ENCODE peak calls at places on chromosome 18, in eight cellular contexts. E is A549, G is sigmoid colon, Q is H54, K is tibial nerve, O is gastrocnemius medialis, X is IMR-90, T is GM12892. S is an unnamed sample.

GRCh38 chr18:21074336-21075323 is 37.0 kb downstream of the ROCK1 start:
- DNase-seq in O (no peak), G (no peak), E (no peak), Q (no peak), T (no peak), K (no peak), X (no peak), S (no peak)

GRCh38 chr18:23228102-23229051 is 93.1 kb downstream of the CABLES1 start:
- DNase-seq in G (no peak), T (no peak), X (peak; percentile 75), O (no peak), Q (no peak), E (no peak), K (no peak), S (no peak)

GRCh38 chr18:57913686-57914085 is 110.6 kb upstream of the ATP8B1 start:
- DNase-seq in X (no peak), G (no peak), E (no peak), O (no peak), Q (no peak), K (no peak), T (no peak), S (no peak)

GRCh38 chr18:50749421-50749820 is 70.4 kb downstream of the MRO start:
- DNase-seq in E (no peak), Q (no peak), O (no peak), T (no peak), X (no peak), K (no peak), G (no peak), S (no peak)

GRCh38 chr18:60809937-60810336 is 437.4 kb upstream of the MC4R start:
- DNase-seq in E (no peak), T (no peak), O (no peak), Q (no peak), K (no peak), X (no peak), G (no peak), S (no peak)

GRCh38 chr18:52343138-52343537 is 3.1 kb downstream of the DCC start:
- DNase-seq in O (no peak), G (no peak), T (no peak), X (peak; percentile 2), K (no peak), Q (no peak), E (peak; percentile 29), S (no peak)

GRCh38 chr18:13492314-13492713 is 234.0 kb downstream of the FAM210A start:
- DNase-seq in E (no peak), X (no peak), Q (no peak), O (no peak), K (no peak), G (no peak), T (no peak), S (no peak)

GRCh38 chr18:36352384-36352783 is 54.9 kb downstream of the FHOD3 start:
- DNase-seq in T (no peak), Q (peak; percentile 41), K (no peak), G (no peak), E (peak; percentile 16), X (peak; percentile 95), O (no peak), S (no peak)

DNA sequence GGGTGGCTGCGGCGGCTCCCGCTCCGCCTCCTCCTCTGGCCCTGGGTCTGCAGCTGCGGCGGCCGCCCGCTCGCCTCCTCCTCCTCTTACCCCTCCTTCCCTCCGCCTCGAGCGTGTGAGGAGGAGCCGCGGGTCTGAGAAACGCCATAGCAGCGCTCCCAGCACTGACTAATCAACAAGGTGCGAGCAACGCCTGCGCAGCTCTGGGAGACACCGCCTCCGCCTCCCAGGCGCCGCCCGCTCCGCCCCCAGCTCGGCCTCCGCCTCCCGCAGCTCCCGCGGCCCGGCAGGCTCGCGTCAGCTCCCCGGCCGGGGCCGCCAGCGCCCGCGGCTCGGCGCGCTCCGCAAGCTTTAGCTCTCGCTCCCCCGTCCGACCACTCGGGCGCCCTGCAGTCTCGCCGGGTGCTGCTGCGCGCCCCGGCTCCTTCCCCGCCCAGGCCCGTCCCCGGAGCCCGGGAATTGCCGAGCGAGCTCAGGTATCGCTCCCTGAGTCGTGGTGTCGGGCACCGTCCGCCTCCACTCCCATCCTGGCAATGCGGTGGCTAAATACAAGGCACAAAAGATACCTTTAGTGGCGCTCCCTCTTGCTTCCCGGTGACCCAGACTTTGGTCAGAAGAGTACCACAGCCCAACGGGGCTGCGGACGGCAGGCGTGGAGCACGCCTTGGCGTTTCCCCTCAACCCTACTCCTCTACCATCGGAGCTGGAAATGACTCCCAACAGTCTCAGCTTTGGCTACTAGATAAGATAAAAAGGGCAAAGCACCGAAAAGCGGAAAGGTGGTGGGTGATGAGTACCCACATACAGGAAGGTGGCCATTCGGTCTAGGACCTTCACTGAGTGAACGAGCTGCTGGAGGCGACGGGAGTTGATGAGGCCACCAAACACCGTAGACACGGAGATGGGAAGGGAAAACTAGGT is at the start of gene GAREM1:
- DNase-seq in K (peak; percentile 91), G (peak; percentile 98), O (peak; percentile 95), E (peak; percentile 92), T (peak; percentile 79), Q (peak; percentile 75), X (peak; percentile 98), S (peak; percentile 88)
- TF ChIP-seq POLR2A in K (peak; percentile 96), G (peak; percentile 47), O (peak; percentile 97), E (peak; percentile 73), T (no peak), Q (no peak), X (peak; percentile 70), S (no peak)

GRCh38 chr18:48975221-48975816 is 24.6 kb upstream of the SMAD7 start:
- DNase-seq in G (no peak), T (no peak), E (no peak), Q (no peak), K (no peak), X (no peak), O (no peak), S (no peak)

GRCh38 chr18:48974304-48975220 is 23.8 kb upstream of the SMAD7 start:
- DNase-seq in O (no peak), G (no peak), T (no peak), X (no peak), E (no peak), K (no peak), Q (no peak), S (no peak)

GRCh38 chr18:48973731-48974130 is 23.0 kb upstream of the SMAD7 start:
- DNase-seq in K (no peak), X (peak; percentile 23), E (no peak), Q (no peak), T (no peak), G (no peak), O (no peak), S (no peak)

GRCh38 chr18:48977914-48978313 is 27.1 kb upstream of the SMAD7 start:
- DNase-seq in K (no peak), E (no peak), O (no peak), G (no peak), T (no peak), Q (no peak), X (no peak), S (no peak)

DNA sequence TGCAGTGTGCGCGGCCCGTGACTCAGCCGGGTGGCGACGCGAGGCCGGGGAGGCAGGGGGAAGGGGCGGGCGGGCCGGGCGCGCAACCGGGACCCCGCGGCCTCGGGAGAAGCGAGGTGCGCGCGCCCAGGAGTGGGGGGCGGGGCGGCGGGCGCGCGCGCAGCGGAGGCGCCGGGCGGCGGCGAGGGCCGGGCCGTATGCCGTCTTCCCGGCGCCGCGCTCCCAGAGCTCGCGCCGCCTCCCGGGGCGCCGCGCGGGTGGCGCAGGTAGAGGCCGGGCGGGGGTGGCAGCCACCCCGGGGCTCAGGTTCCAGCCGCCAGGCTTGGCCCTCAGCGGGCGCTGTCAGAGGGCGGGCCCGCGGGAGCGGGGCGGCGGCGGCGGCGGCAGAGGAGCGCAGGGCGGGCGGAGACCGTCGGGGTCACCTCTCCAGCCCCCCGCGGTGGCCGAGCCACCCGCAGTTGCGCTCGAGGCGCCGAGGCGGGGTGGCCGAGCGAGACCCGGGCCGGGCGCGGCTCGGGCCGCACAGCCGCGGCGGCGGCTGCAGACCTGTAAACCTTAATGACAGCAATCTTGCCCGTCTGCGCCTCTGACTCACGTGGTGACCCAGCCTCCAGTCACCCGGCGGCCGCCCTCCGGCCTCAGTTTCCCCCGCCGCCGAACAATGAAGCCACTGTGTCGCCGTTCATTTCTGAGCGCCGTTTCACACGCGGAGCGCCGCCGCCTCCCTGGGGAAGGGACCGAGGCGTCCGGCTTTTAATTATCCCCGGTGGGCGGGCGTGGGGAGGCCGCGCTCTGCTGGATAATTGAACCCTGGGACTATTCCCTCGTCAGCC is 25.3 kb upstream of the SMAD7 start:
- DNase-seq in O (peak; percentile 37), T (peak; percentile 77), X (peak; percentile 57), G (no peak), Q (peak; percentile 95), K (no peak), E (peak; percentile 62), S (peak; percentile 79)
- TF ChIP-seq POLR2A in O (peak; percentile 80), T (no peak), X (peak; percentile 40), G (no peak), Q (no peak), K (no peak), E (no peak), S (no peak)

GRCh38 chr18:6414118-6414722 is 491 bp downstream of the L3MBTL4 start:
- DNase-seq in E (no peak), T (peak; percentile 83), X (no peak), O (peak; percentile 7), G (peak; percentile 80), K (peak; percentile 36), Q (no peak), S (peak; percentile 76)

GRCh38 chr18:6411367-6411766 is 3.3 kb downstream of the L3MBTL4 start:
- DNase-seq in G (no peak), O (no peak), T (no peak), X (no peak), Q (no peak), E (no peak), K (no peak), S (no peak)

GRCh38 chr18:6413554-6414117 is 1.1 kb downstream of the L3MBTL4 start:
- DNase-seq in E (no peak), O (no peak), X (no peak), G (no peak), K (peak; percentile 12), Q (no peak), T (no peak), S (no peak)

GRCh38 chr18:6412933-6413472 is 1.7 kb downstream of the L3MBTL4 start:
- DNase-seq in O (no peak), T (no peak), E (no peak), K (no peak), X (no peak), G (no peak), Q (no peak), S (no peak)

DNA sequence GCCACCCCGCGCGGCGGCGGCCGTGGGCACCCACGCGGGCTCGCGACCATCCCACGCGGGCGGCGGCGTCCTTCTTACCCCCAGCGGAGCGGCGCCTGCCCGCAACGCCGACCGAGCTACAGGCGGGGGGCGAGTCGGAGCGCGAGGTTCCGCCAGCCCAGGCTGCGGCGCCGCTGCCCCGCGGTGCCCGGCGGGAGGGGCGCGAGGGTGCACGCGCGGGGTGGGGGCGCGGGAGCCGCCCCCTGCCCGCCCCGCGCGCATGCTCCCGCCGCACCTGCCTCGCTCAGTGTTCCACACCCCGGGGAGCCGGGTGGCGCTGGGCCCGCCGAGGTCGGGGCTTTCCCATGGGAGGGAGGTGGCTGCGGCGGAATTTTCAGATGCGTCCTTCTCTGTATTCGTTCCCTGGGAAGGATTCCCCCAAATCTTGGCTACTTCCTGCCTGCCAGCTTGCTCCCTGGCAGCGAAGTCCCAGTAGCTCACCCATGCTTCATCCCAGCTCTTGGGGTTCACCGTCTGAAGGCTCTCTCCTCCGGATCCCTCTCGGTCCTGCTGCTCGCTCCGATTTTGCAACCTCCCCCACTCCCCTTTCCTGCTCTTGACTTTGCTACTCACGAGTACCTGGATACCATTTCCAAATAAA is at the start of gene L3MBTL4:
- DNase-seq in T (peak; percentile 53), X (no peak), G (peak; percentile 64), Q (peak; percentile 26), K (peak; percentile 7), E (no peak), O (no peak), S (peak; percentile 24)
- TF ChIP-seq POLR2A in T (no peak), X (no peak), G (no peak), Q (no peak), K (peak; percentile 45), E (no peak), O (no peak), S (no peak)

DNA sequence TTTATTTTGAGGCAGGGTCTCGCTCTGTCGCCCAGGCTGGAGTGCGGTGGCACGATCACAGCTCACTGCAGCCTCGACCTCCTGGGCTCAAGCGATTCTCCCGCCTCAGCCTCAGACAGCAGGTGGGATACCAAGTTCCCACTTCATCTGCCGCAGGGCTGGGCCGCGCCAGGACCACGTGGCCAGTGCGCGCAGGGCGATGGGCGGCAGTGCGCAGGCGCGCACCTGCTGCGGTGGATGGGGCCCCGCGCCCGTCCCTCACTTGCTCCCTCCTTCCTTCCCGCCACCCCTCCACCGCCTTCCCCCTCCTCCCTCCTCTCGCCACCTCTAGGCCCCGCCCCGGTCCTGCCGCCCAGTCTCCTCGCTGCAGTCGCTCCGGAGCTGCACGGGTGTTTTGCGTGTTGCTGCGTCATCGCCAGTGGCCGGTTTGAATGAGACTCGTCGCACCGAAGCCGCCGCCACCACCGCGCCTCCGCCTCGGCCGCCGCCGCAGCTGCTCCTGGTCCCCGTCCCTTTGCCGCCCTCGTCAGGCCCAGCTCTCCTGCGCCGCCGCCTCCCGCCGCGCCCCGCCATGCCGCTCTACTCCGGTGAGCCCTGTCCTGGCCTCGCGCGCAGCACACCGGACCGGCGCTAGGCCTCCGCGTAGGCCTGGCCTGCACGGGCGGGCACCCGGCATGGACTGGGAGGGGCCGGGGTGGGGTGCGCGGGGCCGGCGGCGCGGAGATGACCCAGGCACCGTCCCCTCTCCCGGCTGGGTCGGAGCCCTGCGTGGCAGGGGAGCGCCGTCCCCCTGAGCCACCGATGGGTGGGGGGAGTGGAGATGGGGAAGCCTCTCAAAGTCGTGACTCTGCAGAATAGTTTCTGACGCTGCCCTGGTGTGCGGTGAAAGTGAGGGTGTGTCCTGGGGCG is at the start of gene USP14:
- DNase-seq in G (peak; percentile 98), X (peak; percentile 96), E (peak; percentile 96), K (peak; percentile 86), O (peak; percentile 96), T (peak; percentile 84), Q (peak; percentile 94), S (peak; percentile 95)
- TF ChIP-seq POLR2A in G (no peak), X (peak; percentile 85), E (peak; percentile 44), K (peak; percentile 68), O (peak; percentile 65), T (peak; percentile 80), Q (peak; percentile 76), S (no peak)